ENCODE peak calls at places on chromosomes 6 and 20, in six cellular contexts. X is dorsolateral prefrontal cortex, K is hepatocyte, Q is GM06990, I is fibroblast of pulmonary artery, J is ascending aorta. R is an unnamed sample.
A peak's percentile ranks its signal among the peaks of the same experiment; 100 is the strongest.

GRCh38 chr20:33443512-33444239 is at the start of gene SNTA1:
- DNase-seq in I (peak; percentile 75), K (peak; percentile 98), Q (peak; percentile 87), J (peak; percentile 97), X (peak; percentile 84), R (no peak)

GRCh38 chr6:41090841-41091761 is 18.3 kb downstream of the NFYA start:
- DNase-seq in I (no peak), K (no peak), X (no peak), Q (no peak), J (no peak), R (no peak)

GRCh38 chr20:3692706-3693294 is 11.0 kb upstream of the ADAM33 start:
- DNase-seq in J (no peak), X (no peak), K (no peak), I (no peak), Q (no peak), R (no peak)

GRCh38 chr6:116005508-116005855 is 55.2 kb downstream of the FRK start:
- DNase-seq in K (peak; percentile 8), I (no peak), J (no peak), X (no peak), Q (no peak), R (no peak)

GRCh38 chr20:47343007-47343472 is 13.5 kb downstream of the ZMYND8 start:
- DNase-seq in X (no peak), Q (no peak), I (no peak), K (no peak), J (no peak), R (no peak)

GRCh38 chr6:34912715-34913464 is 23.8 kb downstream of the ANKS1A start:
- DNase-seq in Q (no peak), J (no peak), K (no peak), I (peak; percentile 60), X (no peak), R (peak; percentile 86)

GRCh38 chr6:107713214-107713962 is 110.7 kb downstream of the SCML4 start:
- DNase-seq in K (no peak), Q (no peak), X (no peak), I (no peak), J (no peak), R (no peak)

GRCh38 chr20:48025061-48025515 is 239.8 kb upstream of the SULF2 start:
- DNase-seq in Q (no peak), X (no peak), I (peak; percentile 88), K (peak; percentile 45), J (no peak), R (peak; percentile 63)

GRCh38 chr20:40525356-40525755 is 163.7 kb downstream of the MAFB start:
- DNase-seq in Q (no peak), K (no peak), J (no peak), I (peak; percentile 34), X (no peak), R (no peak)

GRCh38 chr6:40431706-40432105 is 155.5 kb downstream of the LRFN2 start:
- DNase-seq in Q (no peak), J (no peak), K (no peak), I (no peak), X (no peak), R (no peak)

GRCh38 chr6:41737591-41738130 is 2.3 kb upstream of the TFEB start:
- DNase-seq in J (no peak), Q (no peak), X (no peak), K (no peak), I (no peak), R (no peak)

GRCh38 chr6:145015739-145016558 is 719.4 kb downstream of the EPM2A start:
- DNase-seq in K (peak; percentile 58), I (peak; percentile 88), Q (no peak), J (no peak), X (no peak), R (peak; percentile 74)

GRCh38 chr6:23927935-23928334 is 198.1 kb upstream of the NRSN1 start:
- DNase-seq in K (no peak), Q (no peak), X (no peak), I (no peak), J (no peak), R (no peak)

GRCh38 chr6:17454316-17455005 is 61.1 kb downstream of the CAP2 start:
- DNase-seq in Q (no peak), I (peak; percentile 51), J (no peak), X (no peak), K (no peak), R (no peak)

GRCh38 chr6:551405-551804 is 105.5 kb downstream of the HUS1B start:
- DNase-seq in I (peak; percentile 26), J (no peak), K (peak; percentile 49), Q (no peak), X (no peak), R (no peak)

GRCh38 chr20:47981242-47981641 is 196.0 kb upstream of the SULF2 start:
- DNase-seq in K (no peak), X (no peak), J (no peak), I (no peak), Q (no peak), R (no peak)

GRCh38 chr6:98547634-98548033 is 286.7 kb upstream of the POU3F2 start:
- DNase-seq in I (no peak), Q (no peak), X (no peak), K (peak; percentile 11), J (no peak), R (no peak)

GRCh38 chr6:158813032-158813431 is 6.1 kb downstream of the EZR start:
- DNase-seq in J (no peak), X (no peak), I (no peak), K (no peak), Q (no peak), R (no peak)

GRCh38 chr20:43331911-43332310 is 125.8 kb upstream of the SRSF6 start:
- DNase-seq in X (peak; percentile 68), I (no peak), Q (no peak), J (no peak), K (no peak), R (no peak)

GRCh38 chr20:43323592-43323991 is 133.9 kb upstream of the PTPRT start:
- DNase-seq in J (no peak), K (no peak), X (no peak), I (no peak), Q (no peak), R (no peak)

GRCh38 chr20:43322851-43323250 is 133.1 kb upstream of the PTPRT start:
- DNase-seq in I (peak; percentile 31), Q (no peak), X (no peak), K (no peak), J (no peak), R (no peak)

GRCh38 chr20:43320536-43320935 is 130.8 kb upstream of the PTPRT start:
- DNase-seq in Q (no peak), X (no peak), J (no peak), K (no peak), I (no peak), R (no peak)

DNA sequence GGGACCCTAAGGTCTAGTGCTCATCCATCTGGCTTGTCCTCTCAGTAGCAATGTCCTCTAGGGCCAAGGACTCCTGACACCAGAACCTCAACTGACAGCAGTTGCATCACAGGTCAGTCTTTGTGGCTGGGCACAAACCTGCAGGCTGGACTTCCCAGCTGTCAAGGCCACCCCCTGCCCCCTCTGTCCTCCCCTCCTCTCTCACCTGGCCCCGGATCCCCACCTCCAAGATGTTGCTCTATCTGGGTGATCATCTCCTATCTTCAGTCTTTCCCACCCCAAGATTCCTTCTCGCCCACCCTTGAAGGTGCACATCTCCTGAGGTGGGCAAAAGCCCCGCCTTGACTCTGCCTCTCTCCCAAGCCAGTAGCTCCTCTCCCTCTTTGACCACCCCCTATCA is 131.8 kb upstream of the SRSF6 start:
- DNase-seq in J (no peak), Q (no peak), X (no peak), K (no peak), I (no peak), R (no peak)
- H3K4me3 ChIP-seq in J (no peak overlapping the region), Q (no peak overlapping the region), X (no peak overlapping the region), K (no peak overlapping the region), I (no peak overlapping the region), R (no peak overlapping the region)

GRCh38 chr6:30722280-30723112 is 2.3 kb downstream of the TUBB start:
- DNase-seq in X (peak; percentile 83), Q (peak; percentile 70), K (peak; percentile 84), J (peak; percentile 93), I (peak; percentile 84), R (no peak)

GRCh38 chr6:30719356-30719755 is 796 bp upstream of the TUBB start:
- DNase-seq in X (no peak), K (no peak), I (no peak), Q (no peak), J (no peak), R (no peak)

GRCh38 chr6:30721198-30722024 is 1.3 kb downstream of the TUBB start:
- DNase-seq in Q (peak; percentile 95), I (peak; percentile 94), X (peak; percentile 92), K (peak; percentile 98), J (peak; percentile 95), R (peak; percentile 67)

GRCh38 chr6:30720738-30721197 is 616 bp downstream of the TUBB start:
- DNase-seq in X (peak; percentile 73), I (peak; percentile 42), K (peak; percentile 77), Q (peak; percentile 82), J (peak; percentile 85), R (no peak)

GRCh38 chr6:30719791-30720737 is at the start of gene TUBB:
- DNase-seq in K (peak; percentile 99), I (peak; percentile 98), J (peak; percentile 99), Q (peak; percentile 98), X (peak; percentile 99), R (peak; percentile 95)
- TF ChIP-seq CTCF in K (peak; percentile 7), I (no peak), J (no peak), Q (no peak), X (peak; percentile 25), R (no peak)

DNA sequence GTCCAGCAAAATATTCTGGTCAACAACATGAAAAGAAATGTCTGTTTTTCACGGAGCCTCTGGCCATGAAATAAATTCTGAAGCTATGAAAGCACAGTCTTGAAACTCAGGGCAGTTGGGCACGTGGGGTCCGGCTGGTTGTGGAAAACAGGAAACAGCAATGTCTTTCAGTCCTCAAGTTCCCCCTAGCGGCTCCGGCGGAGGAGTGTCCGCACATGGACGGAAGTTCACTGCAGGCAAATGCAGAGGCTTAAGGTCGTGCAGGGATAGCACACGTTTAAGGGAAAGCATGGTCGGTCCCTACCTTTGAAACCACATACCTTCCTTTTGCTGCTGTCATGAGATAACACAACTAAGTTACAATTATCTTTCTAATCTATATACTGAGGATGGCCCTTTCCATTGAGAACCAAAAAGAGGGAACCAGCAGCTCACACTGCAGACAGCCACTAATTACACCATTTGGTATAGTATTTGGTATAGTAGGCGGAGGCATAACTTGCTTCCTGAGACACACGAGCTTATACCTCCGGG is 52.5 kb upstream of the NFATC2 start:
- DNase-seq in K (peak; percentile 92), Q (peak; percentile 71), X (peak; percentile 89), I (peak; percentile 92), J (peak; percentile 95), R (peak; percentile 80)
- H3K4me3 ChIP-seq in K (no peak overlapping the region), Q (no peak overlapping the region), X (no peak overlapping the region), I (no peak overlapping the region), J (no peak overlapping the region), R (no peak overlapping the region)

DNA sequence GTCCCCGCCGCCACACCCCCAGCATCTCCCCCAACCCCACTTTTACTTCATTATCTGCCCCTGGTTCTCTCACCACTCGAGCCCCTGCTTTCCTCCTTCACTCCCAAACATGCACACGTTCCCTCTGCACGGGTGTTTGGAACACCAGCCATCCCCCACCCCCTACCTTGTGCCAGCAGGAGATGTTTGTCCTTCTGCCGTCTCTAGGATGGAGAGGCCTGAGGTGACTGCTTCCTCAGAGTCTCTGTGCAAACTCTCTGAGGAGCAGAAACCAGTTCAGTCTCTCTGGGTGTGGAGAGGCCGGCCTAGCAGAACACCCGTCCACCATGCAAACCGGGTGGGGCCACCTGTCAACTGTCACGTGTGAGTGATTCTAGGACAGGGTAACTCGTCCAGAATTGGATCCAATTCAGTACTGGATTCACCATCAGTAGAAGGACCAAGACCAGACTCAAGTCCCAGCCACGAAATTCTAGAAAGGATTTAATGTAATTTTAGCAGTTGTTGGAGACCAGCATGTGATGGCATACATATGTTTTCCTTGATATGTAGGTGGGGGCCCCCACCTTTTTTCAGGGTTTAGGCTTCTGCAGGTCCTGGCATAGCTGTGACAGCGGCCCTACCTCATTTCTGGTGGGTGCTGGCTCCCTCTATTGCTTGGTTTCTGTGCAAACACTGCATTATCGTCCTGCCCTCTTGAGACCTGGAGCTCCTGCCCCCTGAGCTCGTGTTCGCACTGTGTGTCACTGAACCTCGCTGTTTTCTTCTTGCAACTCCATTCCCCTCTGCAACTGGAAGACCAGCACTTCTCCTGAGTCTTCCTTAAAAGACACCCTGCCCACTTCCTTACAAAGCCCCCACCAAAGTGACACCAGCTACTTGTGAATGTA is at the start of gene RAET1E:
- DNase-seq in X (no peak), J (no peak), I (no peak), Q (no peak), K (no peak), R (no peak)
- TF ChIP-seq CTCF in X (no peak), J (no peak), I (no peak), Q (no peak), K (peak; percentile 3), R (no peak)

R was measured in astrocyte of the cerebellum.